ENCODE peak calls at places on chromosome 5, in eight cellular contexts. D is AG04449; U is astrocyte; P is IMR-90; L is spleen; J is stimulated activated CD8-positive, alpha-beta memory T cell treated with anti-CD3 and anti-CD28 coated beads, Interleukin-7, amount 100 ng/mL, for 24 hours; K is ELR; B is HT1080. A is an unnamed sample.

GRCh38 chr5:116032094-116032517 is at the start of gene ARL14EPL:
- DNase-seq in D (peak), K (peak), U (peak), J (no peak), B (peak), P (peak), L (no peak), A (no peak)

GRCh38 chr5:95824747-95825146 is 2.2 kb upstream of the GLRX start:
- DNase-seq in J (no peak), K (no peak), U (no peak), D (no peak), P (no peak), B (no peak), L (no peak), A (no peak)

GRCh38 chr5:61412344-61412743 is 80.3 kb downstream of the ZSWIM6 start:
- DNase-seq in U (no peak), K (no peak), D (no peak), B (no peak), J (no peak), L (no peak), P (no peak), A (no peak)

GRCh38 chr5:147234825-147235635 is at the start of gene STK32A:
- DNase-seq in K (peak), L (no peak), U (peak), D (no peak), B (peak), J (no peak), P (no peak), A (no peak)

GRCh38 chr5:93821892-93822291 is 80.5 kb upstream of the POU5F2 start:
- DNase-seq in D (no peak), P (no peak), U (no peak), J (no peak), B (no peak), K (no peak), L (no peak), A (no peak)

GRCh38 chr5:154626876-154627552 is 128.2 kb upstream of the LARP1 start:
- DNase-seq in L (no peak), D (no peak), P (no peak), U (no peak), K (no peak), B (no peak), J (no peak), A (no peak)

GRCh38 chr5:37816883-37817282 is 23.0 kb downstream of the GDNF start:
- DNase-seq in U (no peak), J (no peak), P (peak), L (no peak), B (no peak), K (peak), D (no peak), A (no peak)

GRCh38 chr5:173781826-173782670 is 106.1 kb upstream of the CPEB4 start:
- DNase-seq in U (peak), L (peak), K (peak), D (peak), J (peak), B (peak), P (peak), A (peak)

GRCh38 chr5:89930591-89931383 is 478.8 kb downstream of the CETN3 start:
- DNase-seq in D (peak), U (peak), L (no peak), J (no peak), B (peak), K (peak), P (peak), A (no peak)

GRCh38 chr5:56088967-56089829 is 94.4 kb upstream of the IL6ST start:
- DNase-seq in U (peak), P (peak), D (no peak), B (peak), L (no peak), J (no peak), K (peak), A (no peak)

GRCh38 chr5:173786296-173787187 is 101.6 kb upstream of the CPEB4 start:
- DNase-seq in J (no peak), P (no peak), B (no peak), L (no peak), K (no peak), U (no peak), D (no peak), A (no peak)

GRCh38 chr5:131877873-131878272 is 67.6 kb downstream of the MEIKIN start:
- DNase-seq in J (no peak), D (no peak), K (no peak), B (no peak), L (no peak), P (no peak), U (no peak), A (no peak)

A was measured in DND-41.